ENCODE peak calls at places on chromosomes 7 and 10, in six cellular contexts. V is AG10803, R is breast epithelium, C is AG09309, U is ovary, D is cardiac fibroblast. A is an unnamed sample.

GRCh38 chr10:3099291-3100092 is 32.1 kb downstream of the PFKP start:
- DNase-seq in V (peak), U (no peak), C (peak), R (no peak), D (peak), A (peak)

GRCh38 chr7:108146070-108146842 is 16.1 kb upstream of the LAMB4 start:
- DNase-seq in D (peak), U (peak), C (peak), V (peak), R (peak), A (peak)

GRCh38 chr7:99359465-99360154 is 14.9 kb upstream of the ARPC1B start:
- DNase-seq in C (no peak), V (no peak), U (no peak), D (no peak), R (no peak), A (no peak)

GRCh38 chr7:155770186-155770585 is 42.1 kb downstream of the SHH start:
- DNase-seq in C (no peak), V (no peak), U (no peak), R (no peak), D (no peak), A (no peak)

GRCh38 chr7:44284881-44285541 is 40.4 kb downstream of the CAMK2B start:
- DNase-seq in U (peak), D (no peak), C (no peak), V (no peak), R (no peak), A (no peak)

GRCh38 chr10:72353963-72354355 is 760 bp downstream of the DNAJB12 start:
- DNase-seq in V (peak), C (no peak), U (peak), R (no peak), D (peak), A (peak)

GRCh38 chr7:140005754-140006503 is 56.8 kb downstream of the PARP12 start:
- DNase-seq in C (no peak), R (no peak), D (peak), V (peak), U (no peak), A (peak)

GRCh38 chr10:14466256-14466655 is 135.5 kb upstream of the FRMD4A start:
- DNase-seq in R (no peak), D (peak), V (peak), U (no peak), C (no peak), A (no peak)

GRCh38 chr10:109474817-109475216 is 448.5 kb downstream of the XPNPEP1 start:
- DNase-seq in U (no peak), D (no peak), C (no peak), V (no peak), R (no peak), A (no peak)

GRCh38 chr7:128044064-128044463 is 12.8 kb upstream of the LRRC4 start:
- DNase-seq in D (no peak), V (no peak), R (no peak), C (no peak), U (no peak), A (no peak)

GRCh38 chr7:82950436-82950835 is 212.2 kb downstream of the PCLO start:
- DNase-seq in U (no peak), D (no peak), R (no peak), C (no peak), V (no peak), A (no peak)

GRCh38 chr10:132059760-132060508 is 5.8 kb upstream of the JAKMIP3 start:
- DNase-seq in C (no peak), U (no peak), V (no peak), D (no peak), R (no peak), A (no peak)

GRCh38 chr7:40824461-40824860 is 689.7 kb downstream of the SUGCT start:
- DNase-seq in U (no peak), R (no peak), C (no peak), V (no peak), D (peak), A (no peak)

GRCh38 chr7:132732466-132732865 is 156.2 kb upstream of the PLXNA4 start:
- DNase-seq in C (no peak), R (no peak), D (no peak), U (no peak), V (no peak), A (no peak)

GRCh38 chr10:124697443-124697836 is 46.7 kb downstream of the FAM53B start:
- DNase-seq in U (no peak), R (no peak), D (no peak), V (no peak), C (no peak), A (no peak)

GRCh38 chr7:141158562-141158961 is 84.7 kb downstream of the TMEM178B start:
- DNase-seq in C (peak), U (no peak), D (peak), R (peak), V (peak), A (peak)

GRCh38 chr7:32204361-32205018 is 134.3 kb upstream of the PDE1C start:
- DNase-seq in R (peak), V (peak), D (peak), C (peak), U (peak), A (peak)

GRCh38 chr7:69367785-69368184 is 230.5 kb upstream of the AUTS2 start:
- DNase-seq in C (peak), R (no peak), D (no peak), V (peak), U (no peak), A (no peak)

GRCh38 chr10:33071857-33072256 is 113.8 kb upstream of the ITGB1 start:
- DNase-seq in D (no peak), C (no peak), U (no peak), V (no peak), R (no peak), A (no peak)

GRCh38 chr10:30459283-30459682 is 25.3 kb downstream of the MAP3K8 start:
- DNase-seq in V (no peak), D (no peak), C (no peak), U (no peak), R (no peak), A (peak)

GRCh38 chr7:18753972-18754610 is 258.5 kb downstream of the HDAC9 start:
- DNase-seq in D (peak), R (no peak), V (peak), U (no peak), C (peak), A (peak)

GRCh38 chr10:123205041-123205440 is 50.8 kb downstream of the BUB3 start:
- DNase-seq in V (no peak), D (no peak), U (no peak), R (no peak), C (no peak), A (no peak)

GRCh38 chr7:142384508-142384922 is 126.7 kb upstream of the PRSS58 start:
- DNase-seq in C (peak), R (no peak), D (peak), V (peak), U (no peak), A (peak)

GRCh38 chr7:86013662-86014061 is 630.0 kb upstream of the GRM3 start:
- DNase-seq in D (no peak), C (no peak), R (no peak), U (no peak), V (no peak), A (no peak)
- TF ChIP-seq CTCF in D (no peak), C (no peak), R (no peak), U (no peak), V (no peak), A (no peak)

DNA sequence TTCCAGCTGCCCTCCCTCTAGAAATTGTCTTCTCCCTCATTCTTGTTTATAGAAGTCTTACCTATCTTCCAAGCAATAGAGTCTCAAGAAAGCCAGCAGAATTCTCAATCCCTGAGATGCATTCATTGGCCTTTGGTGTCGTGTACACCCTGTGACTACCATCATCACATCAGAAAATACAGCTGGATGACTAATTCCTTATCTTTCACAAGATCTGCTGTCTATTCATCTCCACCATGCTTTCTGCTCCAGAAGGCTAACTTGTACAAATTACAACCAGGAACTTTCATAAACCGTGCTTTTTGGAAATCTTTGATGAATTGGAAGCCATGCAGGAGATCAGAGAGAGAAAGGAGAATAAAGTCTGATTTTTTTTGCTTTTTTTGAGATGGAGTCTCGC is 1062.9 kb upstream of the GHITM start:
- DNase-seq in V (no peak), C (no peak), R (no peak), D (no peak), U (no peak), A (no peak)
- H3K4me3 ChIP-seq in V (no peak), C (no peak), R (no peak), D (no peak), U (no peak), A (no peak)

GRCh38 chr10:10703390-10703789 is 314.3 kb upstream of the CELF2 start:
- DNase-seq in U (no peak), D (no peak), V (no peak), C (no peak), R (no peak), A (no peak)

GRCh38 chr10:10699427-10699826 is 318.2 kb upstream of the CELF2 start:
- DNase-seq in U (no peak), D (no peak), R (no peak), V (no peak), C (no peak), A (no peak)
- TF ChIP-seq CTCF in U (no peak), D (no peak), R (no peak), V (no peak), C (no peak), A (no peak)

DNA sequence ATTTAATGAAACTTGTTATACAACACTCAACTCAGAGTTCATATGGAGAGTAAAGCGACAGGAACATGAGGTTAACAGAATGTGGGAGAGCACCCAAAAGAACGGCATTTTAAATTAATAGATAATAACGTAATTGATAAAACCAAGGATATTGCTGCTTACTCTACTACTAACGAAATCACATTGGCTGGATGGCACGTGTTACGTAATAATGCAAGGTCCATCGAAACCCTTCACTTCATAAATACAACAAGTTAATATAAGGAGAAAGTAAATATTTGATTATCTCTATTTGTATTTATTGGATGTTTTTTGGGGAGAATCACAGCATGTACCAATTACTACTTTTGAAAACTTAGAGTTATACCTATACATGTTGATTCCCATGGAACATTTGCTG is 1.5 kb downstream of the PRKG1 start:
- DNase-seq in D (no peak), C (no peak), V (no peak), R (no peak), U (no peak), A (no peak)
- H3K4me3 ChIP-seq in D (no peak), C (no peak), V (peak), R (peak), U (peak), A (no peak)

GRCh38 chr10:128267581-128267980 is 141.4 kb upstream of the MKI67 start:
- DNase-seq in C (no peak), V (no peak), D (no peak), R (no peak), U (no peak), A (no peak)

GRCh38 chr10:128265596-128265995 is 139.4 kb upstream of the MKI67 start:
- DNase-seq in C (no peak), R (no peak), V (no peak), U (no peak), D (no peak), A (no peak)

GRCh38 chr10:128263891-128264688 is 137.9 kb upstream of the MKI67 start:
- DNase-seq in U (peak), V (peak), C (peak), R (peak), D (peak), A (peak)

DNA sequence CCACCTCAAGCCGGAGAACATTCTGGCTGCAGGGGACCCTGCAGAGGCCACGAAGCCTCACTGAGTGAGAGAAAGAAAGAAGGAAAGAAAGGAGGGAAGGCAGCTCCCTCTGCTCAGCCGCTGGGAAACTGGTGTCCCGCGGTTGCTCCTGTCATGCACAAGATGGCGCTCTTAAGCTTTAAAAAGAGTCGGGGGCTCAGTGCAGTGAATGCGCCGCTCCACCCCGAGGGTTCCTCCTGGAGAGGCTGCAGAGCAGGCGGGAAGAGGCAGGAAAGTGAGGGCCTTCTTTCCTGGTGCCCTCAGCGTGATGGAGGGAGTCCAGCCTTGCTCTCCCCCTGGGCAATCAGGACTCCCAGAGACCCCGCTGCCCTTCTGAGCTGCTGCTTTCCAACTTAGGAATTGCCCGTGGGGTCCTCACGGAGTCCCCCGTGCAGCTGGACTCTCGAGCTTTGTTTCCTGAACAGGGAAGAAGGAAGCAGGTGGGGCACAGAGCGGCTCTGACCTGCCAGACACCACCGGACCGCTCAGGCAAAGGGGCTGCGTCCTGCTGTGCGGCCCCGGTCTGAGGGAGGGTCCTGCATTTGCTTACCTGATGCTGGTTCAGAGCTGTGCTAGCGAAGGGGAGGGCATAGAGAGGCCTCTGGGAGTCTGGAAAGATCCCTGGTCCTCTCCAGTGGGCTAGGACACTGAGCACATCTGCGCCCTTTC is 141.9 kb upstream of the MKI67 start:
- DNase-seq in C (no peak), D (peak), U (no peak), V (no peak), R (no peak), A (peak)
- TF ChIP-seq CTCF in C (no peak), D (no peak), U (no peak), V (peak), R (no peak), A (peak)

GRCh38 chr7:27163776-27164380 is 1.5 kb downstream of the HOXA9 start:
- DNase-seq in C (no peak), R (no peak), V (no peak), U (no peak), D (no peak), A (no peak)

GRCh38 chr7:27165089-27165654 is at the start of gene HOXA9:
- DNase-seq in V (peak), C (no peak), D (no peak), R (peak), U (no peak), A (no peak)

GRCh38 chr7:27165655-27166474 is 528 bp upstream of the HOXA9 start:
- DNase-seq in V (peak), U (no peak), C (peak), R (no peak), D (no peak), A (no peak)

GRCh38 chr7:27162930-27163775 is 2.2 kb downstream of the HOXA9 start:
- DNase-seq in R (no peak), D (no peak), C (no peak), U (no peak), V (no peak), A (no peak)

GRCh38 chr7:27164381-27165088 is 802 bp downstream of the HOXA9 start:
- DNase-seq in U (no peak), D (no peak), V (no peak), R (no peak), C (no peak), A (no peak)
- H3K4me3 ChIP-seq in U (peak), D (no peak), V (peak), R (peak), C (peak), A (no peak)

A was measured in choroid plexus epithelial cell.